ENCODE peak calls at places on chromosomes 1 and 21, in four cellular contexts. X is HepG2, P is K562, Q is transverse colon. B is an unnamed sample.

GRCh38 chr1:90488451-90488850 is 228.7 kb downstream of the BARHL2 start:
- DNase-seq in X (no peak), P (no peak), Q (no peak), B (no peak)

GRCh38 chr1:37989381-37989930 is 366 bp downstream of the SF3A3 start:
- DNase-seq in X (no peak), P (peak; percentile 72), Q (peak; percentile 31), B (peak; percentile 89)

GRCh38 chr1:177227978-177228720 is 57.4 kb downstream of the BRINP2 start:
- DNase-seq in X (no peak), P (no peak), Q (no peak), B (no peak)

GRCh38 chr1:153540394-153541361 is at the start of gene S100A5:
- DNase-seq in X (no peak), P (no peak), Q (no peak), B (peak; percentile 82)

GRCh38 chr1:9439074-9439761 is 100.0 kb upstream of the SLC25A33 start:
- DNase-seq in X (peak; percentile 80), P (no peak), Q (peak; percentile 59), B (no peak)

GRCh38 chr1:180796897-180797296 is 115.8 kb upstream of the KIAA1614 start:
- DNase-seq in X (no peak), P (no peak), Q (no peak), B (no peak)

GRCh38 chr21:42741056-42741455 is 87.6 kb downstream of the PDE9A start:
- DNase-seq in X (no peak), P (no peak), Q (no peak), B (no peak)

GRCh38 chr1:242784074-242784473 is 259.6 kb upstream of the PLD5 start:
- DNase-seq in X (no peak), P (no peak), Q (no peak), B (no peak)

GRCh38 chr1:86516366-86516765 is 30.5 kb upstream of the CLCA4 start:
- DNase-seq in X (no peak), P (no peak), Q (no peak), B (no peak)

GRCh38 chr1:20521960-20522861 is 14.3 kb upstream of the MUL1 start:
- DNase-seq in X (peak; percentile 57), P (peak; percentile 81), Q (peak; percentile 86), B (peak; percentile 73)

GRCh38 chr1:66533804-66534745 is at the start of gene SGIP1:
- DNase-seq in X (no peak), P (peak; percentile 18), Q (peak; percentile 18), B (no peak)

GRCh38 chr1:155321577-155322497 is 1.1 kb downstream of the RUSC1 start:
- DNase-seq in X (no peak), P (no peak), Q (no peak), B (no peak)

DNA sequence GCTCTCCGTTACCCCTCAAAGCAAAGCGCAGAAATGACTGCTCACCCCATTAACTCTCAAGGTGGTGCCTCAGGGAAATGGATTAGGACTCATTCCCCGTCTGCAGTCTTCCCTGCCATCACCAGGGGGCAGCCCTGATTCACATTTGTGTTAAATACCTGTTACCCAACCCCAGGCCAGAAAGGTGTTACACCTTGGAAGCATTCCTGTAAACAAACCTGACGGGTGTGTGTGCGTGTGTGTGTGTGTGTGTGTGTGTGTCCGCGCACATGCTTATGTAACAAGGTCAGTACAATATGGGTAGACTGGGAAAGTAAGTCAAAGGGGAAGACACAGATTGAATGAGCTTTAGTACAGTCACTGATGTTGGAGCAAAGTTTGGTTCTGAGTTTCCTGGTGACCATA is 6.3 kb upstream of the GUCA2B start:
- DNase-seq in X (peak; percentile 76), P (peak; percentile 75), Q (peak; percentile 91), B (no peak)
- TF ChIP-seq POLR2AphosphoS5 in X (no peak), P (no peak), Q (peak; percentile 34), B (no peak)

DNA sequence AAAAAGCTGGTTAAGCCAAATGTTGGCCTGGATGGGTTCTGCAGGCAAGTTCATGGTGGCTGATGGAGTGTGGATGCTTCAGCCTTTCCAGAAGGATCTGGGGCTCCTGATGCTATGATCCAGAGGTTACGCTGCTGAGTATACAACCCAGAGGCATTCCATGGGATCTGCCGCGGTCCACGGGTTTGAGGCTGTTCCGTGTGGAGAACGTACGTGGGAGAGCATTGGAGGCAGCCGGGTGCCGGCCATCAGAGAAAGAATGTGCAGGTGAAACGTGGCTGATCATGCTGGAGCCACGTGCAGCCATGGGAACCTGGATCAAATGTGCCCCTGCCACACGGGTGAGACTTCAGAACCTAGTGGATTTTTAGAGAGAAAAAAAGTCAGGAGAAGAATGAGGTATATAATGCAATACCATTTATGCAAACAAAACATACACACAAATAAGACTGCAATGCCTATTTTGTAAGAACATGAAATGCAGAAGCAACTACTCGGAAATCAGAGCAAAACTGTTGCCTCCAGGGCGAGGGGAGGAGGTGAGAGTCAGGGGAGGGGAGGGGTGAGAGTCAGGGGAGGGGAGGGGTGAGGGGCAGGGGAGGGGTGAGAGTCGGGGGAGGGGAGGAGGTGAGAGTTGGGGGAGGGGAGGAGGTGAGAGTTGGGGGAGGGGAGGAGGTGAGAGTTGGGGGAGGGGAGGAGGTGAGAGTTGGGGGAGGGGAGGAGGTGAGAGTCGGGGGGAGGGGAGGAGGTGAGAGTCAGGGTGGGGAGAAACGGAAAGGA is 116.5 kb upstream of the C1orf174 start:
- DNase-seq in X (no peak), P (no peak), Q (no peak), B (no peak)
- H3K4me1 ChIP-seq in X (no peaks in the 10 kb centered on the region), P (no peaks in the 10 kb centered on the region), Q (no peaks in the 10 kb centered on the region), B (no peaks in the 10 kb centered on the region)

DNA sequence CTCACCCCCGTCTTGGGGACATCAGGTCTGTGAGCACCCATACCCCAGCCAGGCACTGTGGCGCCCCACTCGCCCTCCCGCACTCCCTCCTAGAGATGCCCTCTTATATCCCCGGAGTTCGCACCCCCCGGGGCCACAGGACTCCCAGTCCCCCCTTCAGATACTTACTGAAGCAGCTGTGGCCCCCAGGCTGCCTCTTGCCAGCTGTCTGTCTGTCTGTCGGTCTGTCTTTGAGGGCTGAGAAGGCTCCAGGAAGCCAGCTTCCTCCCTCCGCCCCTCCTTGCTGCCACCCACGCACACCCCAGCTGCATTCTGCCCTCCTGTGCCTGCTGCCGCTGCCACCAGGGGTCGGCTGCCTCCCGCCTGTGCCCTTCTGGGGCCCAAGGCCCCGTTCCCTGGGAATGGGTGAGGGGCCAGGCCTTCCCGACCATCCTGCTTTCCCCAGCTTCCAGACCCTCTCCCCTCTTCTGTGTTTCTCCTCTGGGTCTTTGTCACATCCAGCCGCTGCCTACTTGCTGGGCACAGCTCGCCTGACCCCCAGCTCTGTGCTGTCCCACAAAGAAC is at the start of gene PTPN7:
- DNase-seq in X (no peak), P (peak; percentile 67), Q (peak; percentile 61), B (peak; percentile 96)
- TF ChIP-seq POLR2A in X (no peak), P (no peak), Q (no peak), B (no peak)

DNA sequence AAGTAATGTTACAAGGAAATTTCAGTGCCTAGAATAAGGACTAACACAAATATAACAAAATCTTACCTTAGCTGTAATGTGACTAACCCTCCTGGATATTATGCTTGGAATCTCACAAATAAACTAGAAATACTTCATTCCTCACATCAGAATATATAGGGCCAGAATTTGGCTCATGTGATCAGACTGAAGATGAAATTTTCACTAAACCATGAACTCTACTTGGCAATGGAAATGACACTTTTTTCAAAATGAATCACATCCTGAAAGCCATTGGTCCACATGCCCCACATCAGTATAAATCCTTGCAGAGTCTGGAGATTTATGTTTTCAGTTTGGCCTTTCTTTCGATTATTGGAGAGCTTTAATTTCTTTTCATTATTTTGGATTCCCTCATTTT is 227.8 kb downstream of the NRIP1 start:
- DNase-seq in X (no peak), P (no peak), Q (no peak), B (no peak)
- TF ChIP-seq POLR2AphosphoS5 in X (no peak), P (no peak), Q (no peak), B (no peak)

GRCh38 chr1:56564615-56565014 is 14.7 kb downstream of the PLPP3 start:
- DNase-seq in X (no peak), P (no peak), Q (no peak), B (no peak)

GRCh38 chr1:56566040-56566774 is 13.2 kb downstream of the PLPP3 start:
- DNase-seq in X (peak; percentile 82), P (no peak), Q (no peak), B (no peak)

GRCh38 chr1:56563568-56563967 is 15.8 kb downstream of the PLPP3 start:
- DNase-seq in X (peak; percentile 80), P (no peak), Q (no peak), B (no peak)

GRCh38 chr1:56561227-56562019 is 17.9 kb downstream of the PLPP3 start:
- DNase-seq in X (no peak), P (no peak), Q (no peak), B (no peak)

DNA sequence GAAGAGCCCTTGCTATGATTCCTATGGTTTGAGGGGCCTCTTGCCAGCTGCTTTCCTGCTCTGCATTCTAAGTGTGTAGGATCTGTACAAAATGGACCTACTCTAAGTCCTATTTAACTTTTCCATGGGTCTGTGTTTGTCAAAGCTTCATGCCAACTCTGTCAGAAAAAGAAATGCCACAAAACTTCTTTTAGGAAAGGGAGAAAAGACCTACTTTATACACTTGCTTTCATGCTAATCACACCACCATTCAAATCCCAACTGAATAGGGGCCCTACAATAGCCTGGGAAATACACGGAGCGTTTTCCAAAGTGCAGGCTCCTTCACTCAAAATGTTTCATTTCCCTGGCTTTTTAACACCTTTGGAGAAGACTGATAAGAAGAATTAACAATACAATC is 16.3 kb downstream of the PLPP3 start:
- DNase-seq in X (no peak), P (no peak), Q (no peak), B (no peak)
- H3K4me1 ChIP-seq in X (peaks cover 98% of the 10 kb centered on the region), P (no peaks in the 10 kb centered on the region), Q (peaks cover 22% of the 10 kb centered on the region), B (peaks cover 7% of the 10 kb centered on the region)

GRCh38 chr1:958823-959729 is at the start of gene NOC2L:
- DNase-seq in X (peak; percentile 72), P (peak; percentile 86), Q (peak; percentile 96), B (peak; percentile 98)
- TF ChIP-seq POLR2A in X (peak; percentile 40), P (peak; percentile 92), Q (no peak), B (no peak)

DNA sequence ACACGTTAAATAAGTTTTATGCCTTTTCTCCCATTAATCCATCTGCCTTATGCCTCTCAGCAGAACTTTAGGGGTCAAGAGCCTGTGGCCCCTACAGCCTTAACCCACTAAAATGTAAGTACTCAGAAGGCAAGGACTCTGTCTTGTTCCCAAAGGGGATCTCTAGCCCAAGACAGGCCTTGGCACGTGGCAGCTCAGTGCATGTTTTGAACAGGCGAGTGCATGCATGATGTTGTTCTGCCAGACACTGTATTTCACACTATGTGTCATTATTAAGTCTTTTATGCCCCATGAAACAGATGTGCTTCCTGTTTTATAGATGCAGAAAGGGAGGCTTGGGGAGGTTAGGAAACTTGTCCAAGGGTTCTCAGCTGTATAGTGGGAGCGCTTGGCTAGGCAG is 102.8 kb downstream of the ETS2 start:
- DNase-seq in X (no peak), P (no peak), Q (no peak), B (no peak)
- TF ChIP-seq POLR2AphosphoS5 in X (no peak), P (no peak), Q (no peak), B (no peak)